ENCODE peak calls at places on chromosomes 5 and 9, in seven cellular contexts. K is psoas muscle; N is ovary; M is IMR-90; U is Panc1; Y is hepatocyte; C is CD8-positive, alpha-beta memory T cell. Z is an unnamed sample. For H3K4me1 and H3K36me3, the result is how much of the 10 kb centered on the place peaks cover.

GRCh38 chr5:138974227-138975063 is 99.3 kb upstream of the LRRTM2 start:
- DNase-seq in K (no peak), N (peak), M (peak), U (no peak), Y (no peak), C (no peak), Z (peak)

GRCh38 chr5:141969783-141970741 is 1.2 kb downstream of the RNF14 start:
- DNase-seq in K (no peak), N (no peak), M (no peak), U (no peak), Y (peak), C (no peak), Z (no peak)

GRCh38 chr9:133928248-133928764 is 63.8 kb downstream of the VAV2 start:
- DNase-seq in K (no peak), N (no peak), M (no peak), U (no peak), Y (no peak), C (no peak), Z (peak)

GRCh38 chr5:163161512-163161911 is 275.9 kb upstream of the CCNG1 start:
- DNase-seq in K (no peak), N (no peak), M (no peak), U (no peak), Y (no peak), C (no peak), Z (no peak)

GRCh38 chr9:68492801-68493200 is 47.9 kb downstream of the TMEM252 start:
- DNase-seq in K (no peak), N (no peak), M (no peak), U (no peak), Y (no peak), C (no peak), Z (no peak)

GRCh38 chr5:143001764-143002351 is 231.7 kb downstream of the ARHGAP26 start:
- DNase-seq in K (no peak), N (no peak), M (peak), U (no peak), Y (no peak), C (peak), Z (no peak)

GRCh38 chr5:165829504-165829903 is 2324.1 kb downstream of the MAT2B start:
- DNase-seq in K (no peak), N (no peak), M (no peak), U (no peak), Y (no peak), C (no peak), Z (no peak)

GRCh38 chr9:87787735-87788134 is 61.8 kb downstream of the CTSL start:
- DNase-seq in K (no peak), N (no peak), M (no peak), U (no peak), Y (no peak), C (no peak), Z (no peak)

GRCh38 chr9:89080193-89080592 is 88.9 kb downstream of the S1PR3 start:
- DNase-seq in K (peak), N (no peak), M (peak), U (no peak), Y (no peak), C (no peak), Z (no peak)

GRCh38 chr5:143581649-143582048 is 178.2 kb upstream of the NR3C1 start:
- DNase-seq in K (no peak), N (no peak), M (no peak), U (no peak), Y (no peak), C (no peak), Z (no peak)

GRCh38 chr9:84851935-84852585 is 182.5 kb downstream of the NTRK2 start:
- DNase-seq in K (no peak), N (no peak), M (peak), U (peak), Y (peak), C (no peak), Z (no peak)

GRCh38 chr5:90911169-90911568 is 352.6 kb downstream of the ADGRV1 start:
- DNase-seq in K (no peak), N (no peak), M (no peak), U (no peak), Y (no peak), C (no peak), Z (no peak)

GRCh38 chr5:9288234-9288633 is 257.6 kb downstream of the SEMA5A start:
- DNase-seq in K (no peak), N (no peak), M (no peak), U (no peak), Y (no peak), C (no peak), Z (no peak)

GRCh38 chr5:89397096-89397495 is 514.1 kb upstream of the MEF2C start:
- DNase-seq in K (no peak), N (no peak), M (no peak), U (no peak), Y (no peak), C (no peak), Z (no peak)

GRCh38 chr9:5364294-5364990 is 24.8 kb upstream of the RLN1 start:
- DNase-seq in K (no peak), N (no peak), M (peak), U (no peak), Y (no peak), C (no peak), Z (no peak)

GRCh38 chr5:33715646-33716045 is 176.1 kb downstream of the ADAMTS12 start:
- DNase-seq in K (no peak), N (no peak), M (no peak), U (no peak), Y (no peak), C (no peak), Z (no peak)

GRCh38 chr9:86449246-86449645 is 95.0 kb upstream of the TUT7 start:
- DNase-seq in K (no peak), N (no peak), M (no peak), U (no peak), Y (no peak), C (no peak), Z (no peak)

GRCh38 chr9:82115900-82116299 is 127.3 kb downstream of the SPATA31D1 start:
- DNase-seq in K (no peak), N (no peak), M (no peak), U (no peak), Y (no peak), C (no peak), Z (no peak)

GRCh38 chr9:129267141-129267540 is 89.1 kb upstream of the IER5L start:
- DNase-seq in K (no peak), N (no peak), M (no peak), U (no peak), Y (no peak), C (no peak), Z (no peak)

GRCh38 chr9:131650254-131650653 is 89.6 kb downstream of the RAPGEF1 start:
- DNase-seq in K (peak), N (no peak), M (peak), U (no peak), Y (no peak), C (no peak), Z (no peak)

GRCh38 chr5:148687427-148687826 is 33.1 kb upstream of the HTR4 start:
- DNase-seq in K (no peak), N (no peak), M (peak), U (peak), Y (peak), C (no peak), Z (peak)

GRCh38 chr5:25006734-25007133 is 362.0 kb upstream of the CDH10 start:
- DNase-seq in K (no peak), N (no peak), M (no peak), U (peak), Y (peak), C (no peak), Z (no peak)

GRCh38 chr9:92100237-92100911 is 14.8 kb downstream of the SPTLC1 start:
- DNase-seq in K (no peak), N (no peak), M (peak), U (peak), Y (peak), C (no peak), Z (no peak)

GRCh38 chr9:114372971-114373591 is 14.7 kb downstream of the AKNA start:
- DNase-seq in K (peak), N (no peak), M (no peak), U (no peak), Y (no peak), C (peak), Z (no peak)

GRCh38 chr9:136364942-136365774 is 1.6 kb upstream of the DNLZ start:
- DNase-seq in K (no peak), N (no peak), M (no peak), U (no peak), Y (no peak), C (no peak), Z (peak)

GRCh38 chr5:54990751-54991349 is 5.5 kb upstream of the ESM1 start:
- DNase-seq in K (no peak), N (no peak), M (peak), U (no peak), Y (no peak), C (no peak), Z (no peak)

GRCh38 chr9:86962692-86963091 is 15.4 kb upstream of the GAS1 start:
- DNase-seq in K (no peak), N (no peak), M (no peak), U (no peak), Y (no peak), C (no peak), Z (no peak)

GRCh38 chr5:90932052-90932699 is 373.6 kb downstream of the ADGRV1 start:
- DNase-seq in K (no peak), N (peak), M (peak), U (peak), Y (peak), C (no peak), Z (peak)

GRCh38 chr9:92965759-92966517 is 18.6 kb downstream of the FGD3 start:
- DNase-seq in K (no peak), N (no peak), M (no peak), U (no peak), Y (no peak), C (no peak), Z (no peak)

DNA sequence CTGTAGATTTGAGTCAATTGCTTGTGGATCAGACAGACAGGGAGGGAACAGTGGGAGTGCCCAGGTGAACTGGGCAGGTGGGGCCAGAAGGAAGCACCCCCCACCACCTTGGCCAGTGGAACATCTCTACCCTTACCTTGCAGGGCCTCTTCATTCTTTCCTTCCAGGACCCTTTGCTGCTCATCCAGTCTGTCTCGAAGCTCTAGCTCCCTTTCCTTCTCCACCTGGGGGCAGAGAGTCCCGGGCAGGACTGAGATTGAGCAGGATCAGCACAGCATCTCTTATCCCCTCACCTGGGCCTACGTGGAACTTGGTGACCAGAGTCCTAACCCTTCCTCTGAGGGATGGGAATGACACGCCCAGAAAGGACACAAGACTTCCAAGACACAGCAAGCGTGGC is 25.0 kb downstream of the CCDC69 start:
- DNase-seq in K (no peak), N (no peak), M (no peak), U (no peak), Y (no peak), C (no peak), Z (no peak)
- H3K4me1 ChIP-seq in K (under half), N (under half), M (under half), U (under half), Y (under half), C (under half), Z (under half)

DNA sequence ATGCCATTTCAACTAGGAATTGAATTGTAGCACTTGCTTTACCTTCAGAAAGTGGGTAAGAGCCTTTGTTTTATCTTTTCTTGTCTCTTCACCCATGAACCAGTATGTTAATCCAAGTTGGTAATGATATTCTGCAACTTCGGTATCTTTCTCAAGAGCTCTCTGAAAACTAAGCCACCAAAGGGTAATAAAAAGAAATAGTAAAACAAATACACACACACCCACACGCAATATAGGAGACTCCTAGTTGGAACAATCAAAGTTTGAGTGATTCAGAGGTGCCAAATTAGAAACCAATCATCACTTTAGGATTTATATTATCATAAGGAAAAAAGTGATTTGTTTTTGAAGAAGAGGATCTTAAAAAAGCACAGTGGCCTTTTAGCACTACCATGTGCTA is 30.4 kb downstream of the SKIC3 start:
- DNase-seq in K (no peak), N (no peak), M (no peak), U (no peak), Y (no peak), C (no peak), Z (no peak)
- H3K36me3 ChIP-seq in K (half or more), N (under half), M (under half), U (under half), Y (under half), C (under half), Z (half or more)

DNA sequence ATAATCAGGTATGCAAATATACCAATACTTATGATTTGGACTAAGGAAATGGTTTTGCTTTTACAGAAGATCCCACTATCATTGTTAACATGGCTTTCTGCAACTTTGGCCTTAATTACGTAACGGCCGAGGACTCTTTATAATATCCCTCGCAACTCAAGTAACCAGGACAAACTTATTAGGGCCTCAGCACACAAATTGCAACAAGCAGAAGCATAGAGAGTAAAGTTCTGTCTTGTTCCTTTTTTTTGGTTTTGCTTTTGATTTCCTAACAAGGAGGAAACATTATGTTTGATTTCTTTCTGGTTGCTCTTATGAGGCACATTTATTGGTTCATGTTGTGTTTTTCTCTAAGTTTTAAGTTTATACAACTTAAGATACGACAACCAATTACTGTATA is 60.4 kb downstream of the RORB start:
- DNase-seq in K (no peak), N (no peak), M (no peak), U (no peak), Y (no peak), C (no peak), Z (no peak)
- H3K4me1 ChIP-seq in K (under half), N (under half), M (under half), U (under half), Y (under half), C (under half), Z (under half)

GRCh38 chr5:111755264-111755941 is 1.6 kb downstream of the NREP start:
- DNase-seq in K (no peak), N (no peak), M (no peak), U (no peak), Y (no peak), C (no peak), Z (no peak)

GRCh38 chr5:111752426-111752965 is 4.5 kb downstream of the NREP start:
- DNase-seq in K (no peak), N (no peak), M (no peak), U (no peak), Y (no peak), C (no peak), Z (no peak)

GRCh38 chr5:111755942-111756353 is 1.0 kb downstream of the NREP start:
- DNase-seq in K (no peak), N (no peak), M (peak), U (no peak), Y (no peak), C (no peak), Z (no peak)

GRCh38 chr5:111756701-111757581 is at the start of gene NREP:
- DNase-seq in K (peak), N (peak), M (peak), U (peak), Y (peak), C (no peak), Z (peak)

DNA sequence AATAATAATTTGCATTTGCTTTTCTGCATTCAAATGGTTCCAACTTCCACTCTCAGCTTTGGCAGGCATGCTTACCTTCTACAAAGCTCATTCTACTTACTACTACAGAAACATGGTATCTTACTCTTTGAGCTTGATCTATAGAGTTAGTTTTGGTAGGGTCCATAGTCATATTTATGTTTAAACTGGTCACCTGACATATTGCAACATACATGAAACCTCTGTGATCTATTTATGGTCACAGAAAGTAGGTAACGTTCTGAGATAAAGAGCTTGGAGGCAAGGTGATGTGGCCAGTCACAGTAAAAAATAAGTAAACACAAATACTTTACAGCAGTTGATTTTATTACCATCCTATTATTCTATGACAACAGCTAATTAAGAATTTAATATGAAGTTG is 2.8 kb downstream of the NREP start:
- DNase-seq in K (no peak), N (no peak), M (no peak), U (no peak), Y (no peak), C (no peak), Z (no peak)
- H3K36me3 ChIP-seq in K (under half), N (under half), M (under half), U (under half), Y (under half), C (under half), Z (under half)

GRCh38 chr5:61304611-61305369 is 27.3 kb upstream of the ZSWIM6 start:
- DNase-seq in K (no peak), N (no peak), M (peak), U (peak), Y (peak), C (no peak), Z (no peak)

GRCh38 chr5:61301345-61301744 is 30.7 kb upstream of the ZSWIM6 start:
- DNase-seq in K (no peak), N (no peak), M (peak), U (no peak), Y (no peak), C (no peak), Z (no peak)

GRCh38 chr5:61303348-61303747 is 28.7 kb upstream of the ZSWIM6 start:
- DNase-seq in K (no peak), N (no peak), M (no peak), U (no peak), Y (no peak), C (no peak), Z (no peak)

GRCh38 chr5:61299254-61299653 is 32.8 kb upstream of the ZSWIM6 start:
- DNase-seq in K (no peak), N (no peak), M (no peak), U (no peak), Y (no peak), C (no peak), Z (no peak)

DNA sequence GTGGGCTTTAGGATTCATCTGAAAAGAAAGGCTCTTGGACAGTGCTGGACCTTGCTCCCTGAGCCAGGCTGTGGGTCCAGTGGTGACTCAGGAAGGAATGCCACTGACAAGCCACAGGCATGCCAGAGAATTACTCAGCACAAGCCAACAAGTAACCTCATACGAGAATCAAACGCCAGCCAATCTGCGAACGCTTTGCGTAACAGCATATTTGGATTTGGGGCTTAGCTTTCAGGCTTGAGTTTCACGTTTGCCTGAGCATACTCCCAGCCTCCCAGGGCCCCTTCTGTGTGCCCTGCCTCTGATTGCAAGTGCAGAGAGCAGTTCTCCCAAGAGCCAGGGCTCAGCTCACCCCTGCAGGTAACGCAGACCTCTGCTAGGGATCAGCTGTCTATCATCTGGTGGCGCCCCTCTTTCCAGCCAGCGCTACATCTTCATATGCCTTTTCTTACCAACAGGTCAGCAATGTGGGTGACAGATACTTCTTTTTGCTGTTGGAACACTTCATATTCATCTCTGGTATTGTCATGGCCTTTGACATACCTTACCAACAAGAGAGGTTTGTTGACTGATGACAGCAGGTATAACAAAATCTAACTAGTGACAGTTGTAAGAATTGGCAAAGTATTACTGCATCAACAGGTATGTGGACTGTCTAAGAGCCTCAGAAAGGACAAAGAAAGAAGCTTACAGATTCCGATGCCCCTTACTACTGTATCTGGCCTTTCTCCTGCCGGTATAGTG is 30.1 kb upstream of the ZSWIM6 start:
- DNase-seq in K (peak), N (no peak), M (peak), U (peak), Y (peak), C (no peak), Z (no peak)
- H3K4me1 ChIP-seq in K (under half), N (under half), M (under half), U (under half), Y (under half), C (under half), Z (under half)

GRCh38 chr5:43418561-43418960 is 6.4 kb upstream of the CCL28 start:
- DNase-seq in K (no peak), N (no peak), M (no peak), U (no peak), Y (no peak), C (no peak), Z (no peak)
- H3K36me3 ChIP-seq in K (under half), N (under half), M (under half), U (under half), Y (under half), C (under half), Z (under half)

GRCh38 chr5:132460835-132461230 is 29.7 kb downstream of the IRF1 start:
- DNase-seq in K (no peak), N (no peak), M (no peak), U (no peak), Y (no peak), C (no peak), Z (no peak)
- H3K4me1 ChIP-seq in K (under half), N (under half), M (under half), U (under half), Y (under half), C (half or more), Z (under half)

DNA sequence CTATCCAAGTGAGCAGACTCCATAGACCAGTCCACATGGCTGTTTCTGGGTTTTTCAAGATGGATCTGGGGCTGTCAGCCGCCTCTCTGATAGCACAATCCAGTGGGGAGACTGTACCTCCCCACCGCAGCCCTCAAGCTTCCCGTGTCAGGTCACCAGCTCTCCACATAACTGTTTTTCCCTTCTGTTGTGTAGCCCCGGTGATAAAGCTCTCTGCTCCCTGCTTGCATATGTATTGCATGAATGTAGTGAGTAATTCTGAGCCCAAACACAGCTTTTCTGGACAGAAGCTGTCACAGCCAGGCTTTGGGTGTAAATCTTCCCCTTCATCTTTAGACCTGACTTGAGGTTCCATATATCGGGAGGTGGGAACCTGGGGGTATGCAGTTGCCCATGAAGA is 23.1 kb upstream of the CFAP157 start:
- DNase-seq in K (no peak), N (no peak), M (peak), U (no peak), Y (peak), C (no peak), Z (no peak)
- H3K36me3 ChIP-seq in K (under half), N (under half), M (half or more), U (under half), Y (under half), C (under half), Z (under half)